ENCODE peak calls at places on chromosomes 2 and 18, in four cellular contexts. One of them, this sample, is unnamed. For H3K9me3, the result is how much of the 10 kb centered on the place peaks cover.

GRCh38 chr18:73007195-73007934 is 139.6 kb upstream of the NETO1 start:
- DNase-seq in MM.1S: no peak
- DNase-seq in ascending aorta: no peak
- DNase-seq in cardiac muscle cell: no peak
- DNase-seq in this sample: no peak

GRCh38 chr2:30235859-30236535 is 4.7 kb downstream of the LBH start:
- DNase-seq in MM.1S: no peak
- DNase-seq in ascending aorta: no peak
- DNase-seq in cardiac muscle cell: no peak
- DNase-seq in this sample: no peak

GRCh38 chr18:58194028-58194427 is 150.0 kb downstream of the NEDD4L start:
- DNase-seq in MM.1S: no peak
- DNase-seq in cardiac muscle cell: no peak
- DNase-seq in ascending aorta: no peak
- DNase-seq in this sample: peak

GRCh38 chr2:168848220-168848619 is 42.0 kb downstream of the SPC25 start:
- DNase-seq in ascending aorta: no peak
- DNase-seq in MM.1S: no peak
- DNase-seq in cardiac muscle cell: no peak
- DNase-seq in this sample: no peak

GRCh38 chr2:189569295-189569925 is 11.2 kb downstream of the SLC40A1 start:
- DNase-seq in MM.1S: peak
- DNase-seq in cardiac muscle cell: peak
- DNase-seq in ascending aorta: peak
- DNase-seq in this sample: no peak

GRCh38 chr18:49212819-49213218 is 247.6 kb downstream of the DYM start:
- DNase-seq in ascending aorta: no peak
- DNase-seq in cardiac muscle cell: peak
- DNase-seq in MM.1S: no peak
- DNase-seq in this sample: no peak

GRCh38 chr2:200051621-200051945 is 96.2 kb downstream of the MAIP1 start:
- DNase-seq in MM.1S: no peak
- DNase-seq in ascending aorta: no peak
- DNase-seq in cardiac muscle cell: no peak
- DNase-seq in this sample: no peak

GRCh38 chr2:109351164-109351756 is 222.3 kb downstream of the SH3RF3 start:
- DNase-seq in cardiac muscle cell: peak
- DNase-seq in ascending aorta: peak
- DNase-seq in MM.1S: peak
- DNase-seq in this sample: no peak

GRCh38 chr2:151808258-151809072 is 19.8 kb downstream of the ARL5A start:
- DNase-seq in ascending aorta: no peak
- DNase-seq in MM.1S: peak
- DNase-seq in cardiac muscle cell: peak
- DNase-seq in this sample: no peak

GRCh38 chr18:56851774-56852173 is 200.6 kb downstream of the WDR7 start:
- DNase-seq in cardiac muscle cell: no peak
- DNase-seq in ascending aorta: no peak
- DNase-seq in MM.1S: peak
- DNase-seq in this sample: no peak

GRCh38 chr2:168738057-168738456 is 64.4 kb upstream of the NOSTRIN start:
- DNase-seq in ascending aorta: no peak
- DNase-seq in MM.1S: no peak
- DNase-seq in cardiac muscle cell: peak
- DNase-seq in this sample: no peak

GRCh38 chr2:26843041-26843440 is 4.9 kb upstream of the DPYSL5 start:
- DNase-seq in MM.1S: no peak
- DNase-seq in cardiac muscle cell: no peak
- DNase-seq in ascending aorta: no peak
- DNase-seq in this sample: no peak

GRCh38 chr2:16729335-16729734 is 63.7 kb upstream of the CYRIA start:
- DNase-seq in MM.1S: no peak
- DNase-seq in cardiac muscle cell: no peak
- DNase-seq in ascending aorta: no peak
- DNase-seq in this sample: no peak

GRCh38 chr2:112712903-112713584 is 7.8 kb upstream of the NT5DC4 start:
- DNase-seq in ascending aorta: no peak
- DNase-seq in MM.1S: no peak
- DNase-seq in cardiac muscle cell: peak
- DNase-seq in this sample: no peak

GRCh38 chr18:55185391-55185790 is 226.1 kb upstream of the CCDC68 start:
- DNase-seq in MM.1S: no peak
- DNase-seq in cardiac muscle cell: no peak
- DNase-seq in ascending aorta: no peak
- DNase-seq in this sample: no peak

GRCh38 chr2:241568738-241569137 is 10.2 kb downstream of the BOK start:
- DNase-seq in MM.1S: no peak
- DNase-seq in ascending aorta: no peak
- DNase-seq in cardiac muscle cell: no peak
- DNase-seq in this sample: no peak

GRCh38 chr2:241741016-241741415 is 6.6 kb downstream of the D2HGDH start:
- DNase-seq in MM.1S: no peak
- DNase-seq in cardiac muscle cell: no peak
- DNase-seq in ascending aorta: no peak
- DNase-seq in this sample: no peak

GRCh38 chr2:119753041-119753929 is 6.4 kb upstream of the PTPN4 start:
- DNase-seq in cardiac muscle cell: peak
- DNase-seq in ascending aorta: no peak
- DNase-seq in MM.1S: peak
- DNase-seq in this sample: no peak

GRCh38 chr18:31274915-31275314 is 43.0 kb upstream of the DSG1 start:
- DNase-seq in MM.1S: no peak
- DNase-seq in ascending aorta: no peak
- DNase-seq in cardiac muscle cell: peak
- DNase-seq in this sample: no peak

GRCh38 chr18:50844960-50845359 is 25.1 kb upstream of the MRO start:
- DNase-seq in cardiac muscle cell: no peak
- DNase-seq in ascending aorta: no peak
- DNase-seq in MM.1S: no peak
- DNase-seq in this sample: no peak

GRCh38 chr2:231648579-231649174 is 56.0 kb downstream of the TEX44 start:
- DNase-seq in MM.1S: peak
- DNase-seq in cardiac muscle cell: peak
- DNase-seq in ascending aorta: peak
- DNase-seq in this sample: peak

GRCh38 chr2:215917953-215918620 is 95.3 kb downstream of the MREG start:
- DNase-seq in cardiac muscle cell: peak
- DNase-seq in MM.1S: peak
- DNase-seq in ascending aorta: no peak
- DNase-seq in this sample: no peak

GRCh38 chr2:38163579-38163978 is 87.6 kb upstream of the CYP1B1 start:
- DNase-seq in cardiac muscle cell: no peak
- DNase-seq in MM.1S: no peak
- DNase-seq in ascending aorta: no peak
- DNase-seq in this sample: no peak

GRCh38 chr2:168054657-168055056 is 192.7 kb downstream of the STK39 start:
- DNase-seq in cardiac muscle cell: no peak
- DNase-seq in MM.1S: no peak
- DNase-seq in ascending aorta: no peak
- DNase-seq in this sample: no peak

GRCh38 chr2:151827564-151828142 is 568 bp downstream of the ARL5A start:
- DNase-seq in ascending aorta: no peak
- DNase-seq in MM.1S: peak
- DNase-seq in cardiac muscle cell: peak
- DNase-seq in this sample: peak

GRCh38 chr2:141105763-141106162 is 1025.1 kb downstream of the LRP1B start:
- DNase-seq in MM.1S: no peak
- DNase-seq in cardiac muscle cell: no peak
- DNase-seq in ascending aorta: no peak
- DNase-seq in this sample: no peak

GRCh38 chr2:45274190-45274926 is 265.1 kb upstream of the SIX2 start:
- DNase-seq in MM.1S: no peak
- DNase-seq in cardiac muscle cell: no peak
- DNase-seq in ascending aorta: no peak
- DNase-seq in this sample: no peak

GRCh38 chr2:222427606-222428320 is 3.4 kb downstream of the SGPP2 start:
- DNase-seq in MM.1S: no peak
- DNase-seq in ascending aorta: no peak
- DNase-seq in cardiac muscle cell: no peak
- DNase-seq in this sample: no peak

GRCh38 chr2:145617906-145618305 is 1098.0 kb upstream of the ZEB2 start:
- DNase-seq in ascending aorta: no peak
- DNase-seq in cardiac muscle cell: peak
- DNase-seq in MM.1S: no peak
- DNase-seq in this sample: no peak

GRCh38 chr2:128413718-128414341 is 95.2 kb upstream of the HS6ST1 start:
- DNase-seq in MM.1S: no peak
- DNase-seq in ascending aorta: peak
- DNase-seq in cardiac muscle cell: no peak
- DNase-seq in this sample: no peak

GRCh38 chr2:41414486-41415230 is 633.2 kb upstream of the PKDCC start:
- DNase-seq in ascending aorta: no peak
- DNase-seq in MM.1S: peak
- DNase-seq in cardiac muscle cell: peak
- DNase-seq in this sample: peak

GRCh38 chr2:195612515-195613495 is 44.2 kb upstream of the SLC39A10 start:
- DNase-seq in ascending aorta: no peak
- DNase-seq in cardiac muscle cell: peak
- DNase-seq in MM.1S: no peak
- DNase-seq in this sample: peak

DNA sequence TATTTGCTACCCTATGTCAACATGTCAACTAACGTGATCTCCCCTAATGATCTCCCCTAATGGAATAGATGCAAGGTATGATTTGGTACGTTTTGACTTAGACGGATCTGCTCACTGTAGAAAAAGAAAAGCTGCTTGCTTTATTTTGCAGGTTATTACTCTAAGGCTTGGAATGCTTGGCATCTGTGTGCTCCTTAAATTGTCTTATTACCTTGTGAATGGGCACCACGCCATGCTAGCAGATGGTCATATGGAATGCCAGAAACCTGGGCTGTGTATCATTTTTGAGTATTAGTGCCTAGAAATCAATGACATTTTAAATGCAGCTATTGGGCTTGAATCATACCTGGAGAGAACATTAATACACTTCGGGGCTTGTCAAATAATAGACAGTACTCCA is 16.4 kb upstream of the FIGN start:
- DNase-seq in ascending aorta: no peak
- DNase-seq in cardiac muscle cell: no peak
- DNase-seq in MM.1S: no peak
- DNase-seq in this sample: no peak
- H3K4me3 ChIP-seq in ascending aorta: no peak
- H3K4me3 ChIP-seq in cardiac muscle cell: no peak
- H3K4me3 ChIP-seq in MM.1S: no peak
- H3K4me3 ChIP-seq in this sample: no peak

GRCh38 chr2:176157499-176158305 is 595 bp downstream of the HOXD3 start:
- DNase-seq in cardiac muscle cell: no peak
- DNase-seq in ascending aorta: no peak
- DNase-seq in MM.1S: no peak
- DNase-seq in this sample: no peak
- H3K9me3 ChIP-seq in cardiac muscle cell: under half
- H3K9me3 ChIP-seq in ascending aorta: under half
- H3K9me3 ChIP-seq in MM.1S: under half
- H3K9me3 ChIP-seq in this sample: under half

GRCh38 chr2:127173073-127173472 is 47.0 kb downstream of the CYP27C1 start:
- DNase-seq in ascending aorta: peak
- DNase-seq in MM.1S: no peak
- DNase-seq in cardiac muscle cell: peak
- DNase-seq in this sample: no peak
- H3K4me3 ChIP-seq in ascending aorta: no peak
- H3K4me3 ChIP-seq in MM.1S: no peak
- H3K4me3 ChIP-seq in cardiac muscle cell: no peak
- H3K4me3 ChIP-seq in this sample: no peak

DNA sequence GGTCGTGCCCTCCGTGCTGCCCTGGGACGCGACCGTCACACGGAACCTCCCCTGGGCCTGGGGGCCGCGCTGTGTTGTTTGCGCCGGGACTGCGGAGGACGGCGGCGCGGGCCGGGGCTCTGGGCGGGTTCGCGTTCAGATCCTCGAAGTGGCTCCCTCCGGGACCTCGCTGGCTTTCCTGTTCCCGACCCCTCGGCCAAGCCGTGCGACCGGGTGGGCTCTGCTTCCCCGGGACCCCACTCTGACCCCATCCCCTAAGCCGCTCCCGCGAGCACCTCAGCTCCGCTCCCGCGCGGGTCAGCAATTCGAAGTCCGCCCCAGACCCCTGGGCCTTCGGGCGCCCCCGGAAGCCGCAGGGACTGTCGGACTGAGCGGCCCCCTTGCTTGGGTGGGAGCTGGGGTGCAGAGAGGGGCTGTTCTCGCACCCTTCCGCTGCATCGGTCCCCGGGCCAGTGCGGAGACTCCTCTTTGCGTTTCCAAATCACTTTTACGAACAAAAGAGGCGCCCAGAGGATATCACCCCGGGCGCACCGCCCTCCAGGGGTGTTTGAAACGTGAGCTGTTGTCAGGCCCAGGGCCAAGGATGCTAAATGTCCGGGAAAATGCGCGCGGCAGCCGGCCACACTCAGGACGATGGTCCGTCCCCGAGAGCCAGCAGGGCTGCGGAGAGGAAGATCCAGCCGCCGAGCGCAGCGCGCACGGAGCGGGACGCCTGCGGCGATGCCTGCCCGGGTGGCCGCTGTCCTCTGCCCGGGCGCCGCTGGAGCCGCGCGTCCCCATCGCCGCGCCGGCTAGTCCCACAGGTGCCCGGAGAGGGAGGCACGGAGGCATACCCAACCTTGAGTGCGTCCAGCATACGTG is 73.5 kb downstream of the ZCCHC2 start:
- DNase-seq in MM.1S: no peak
- DNase-seq in cardiac muscle cell: peak
- DNase-seq in ascending aorta: no peak
- DNase-seq in this sample: no peak
- H3K9me3 ChIP-seq in MM.1S: under half
- H3K9me3 ChIP-seq in cardiac muscle cell: under half
- H3K9me3 ChIP-seq in ascending aorta: under half
- H3K9me3 ChIP-seq in this sample: under half

This sample was measured in Caco-2.